ENCODE peak calls at places on chromosomes 1 and 21, in seven cellular contexts. S is NT2/D1, A is GM12878, Q is HepG2, B is HCT116, M is H1, P is K562. D is an unnamed sample.

GRCh38 chr1:26158271-26159112 is at the start of gene FAM110D:
- DNase-seq in S (no peak), A (no peak), Q (no peak), B (no peak), M (no peak), P (no peak), D (no peak)

GRCh38 chr1:21828075-21828474 is 16.0 kb downstream of the LDLRAD2 start:
- DNase-seq in S (no peak), A (no peak), Q (no peak), B (no peak), M (no peak), P (no peak), D (no peak)

GRCh38 chr1:205812271-205812877 is 624 bp downstream of the SLC41A1 start:
- DNase-seq in S (no peak), A (no peak), Q (no peak), B (no peak), M (peak), P (peak), D (peak)

GRCh38 chr1:200262326-200262965 is 147.4 kb downstream of the ZNF281 start:
- DNase-seq in S (no peak), A (peak), Q (no peak), B (no peak), M (no peak), P (peak), D (no peak)

GRCh38 chr1:198212675-198213074 is 55.9 kb downstream of the NEK7 start:
- DNase-seq in S (no peak), A (no peak), Q (no peak), B (no peak), M (no peak), P (no peak), D (no peak)

GRCh38 chr21:15730484-15731242 is 881 bp downstream of the USP25 start:
- DNase-seq in S (no peak), A (no peak), Q (no peak), B (no peak), M (no peak), P (peak), D (no peak)

GRCh38 chr21:43734131-43734634 is 15.3 kb downstream of the PDXK start:
- DNase-seq in S (no peak), A (no peak), Q (no peak), B (no peak), M (no peak), P (no peak), D (no peak)

GRCh38 chr1:26923711-26924110 is 2.2 kb downstream of the NUDC start:
- DNase-seq in S (no peak), A (no peak), Q (no peak), B (no peak), M (no peak), P (no peak), D (no peak)

GRCh38 chr1:184656221-184656620 is 98.4 kb downstream of the EDEM3 start:
- DNase-seq in S (no peak), A (no peak), Q (no peak), B (no peak), M (no peak), P (no peak), D (no peak)

GRCh38 chr1:145729196-145729595 is 9.9 kb downstream of the CD160 start:
- DNase-seq in S (no peak), A (no peak), Q (no peak), B (no peak), M (no peak), P (no peak), D (no peak)

GRCh38 chr1:14571810-14572767 is 26.4 kb upstream of the KAZN start:
- DNase-seq in S (peak), A (no peak), Q (no peak), B (no peak), M (peak), P (peak), D (peak)

GRCh38 chr1:173960625-173961024 is 43.5 kb upstream of the SERPINC1 start:
- DNase-seq in S (no peak), A (no peak), Q (no peak), B (no peak), M (no peak), P (peak), D (peak)

GRCh38 chr1:185017338-185017737 is 28.0 kb upstream of the RNF2 start:
- DNase-seq in S (no peak), A (no peak), Q (no peak), B (peak), M (no peak), P (peak), D (no peak)

GRCh38 chr1:161721738-161722343 is 497 bp downstream of the FCRLB start:
- DNase-seq in S (no peak), A (no peak), Q (no peak), B (no peak), M (no peak), P (peak), D (no peak)

GRCh38 chr1:116531917-116532316 is 38.9 kb downstream of the CD58 start:
- DNase-seq in S (no peak), A (no peak), Q (no peak), B (no peak), M (no peak), P (no peak), D (no peak)

GRCh38 chr1:21875621-21876063 is 61.5 kb downstream of the HSPG2 start:
- DNase-seq in S (no peak), A (no peak), Q (no peak), B (no peak), M (no peak), P (no peak), D (no peak)

GRCh38 chr21:45982758-45983731 is 1.5 kb downstream of the COL6A1 start:
- DNase-seq in S (no peak), A (no peak), Q (no peak), B (no peak), M (peak), P (no peak), D (peak)

GRCh38 chr1:201563941-201564340 is 25.0 kb downstream of the NAV1 start:
- DNase-seq in S (no peak), A (no peak), Q (no peak), B (no peak), M (no peak), P (no peak), D (no peak)

GRCh38 chr1:28893403-28894102 is 20.8 kb upstream of the EPB41 start:
- DNase-seq in S (no peak), A (no peak), Q (no peak), B (no peak), M (peak), P (peak), D (peak)

GRCh38 chr1:93705897-93706500 is 24.4 kb upstream of the BCAR3 start:
- DNase-seq in S (no peak), A (no peak), Q (no peak), B (no peak), M (no peak), P (no peak), D (no peak)

GRCh38 chr1:107433068-107433467 is 292.2 kb downstream of the NTNG1 start:
- DNase-seq in S (no peak), A (no peak), Q (no peak), B (no peak), M (no peak), P (no peak), D (no peak)

GRCh38 chr1:156661932-156662587 is 15.1 kb downstream of the NES start:
- DNase-seq in S (no peak), A (no peak), Q (peak), B (no peak), M (no peak), P (no peak), D (no peak)

GRCh38 chr1:210246447-210246846 is 13.9 kb downstream of the SERTAD4 start:
- DNase-seq in S (no peak), A (no peak), Q (no peak), B (no peak), M (no peak), P (no peak), D (no peak)

GRCh38 chr1:236685917-236686814 is at the start of gene ACTN2:
- DNase-seq in S (peak), A (no peak), Q (no peak), B (no peak), M (peak), P (peak), D (peak)

GRCh38 chr21:33232640-33233039 is 2.9 kb downstream of the IFNAR2 start:
- DNase-seq in S (no peak), A (no peak), Q (peak), B (no peak), M (no peak), P (peak), D (no peak)

GRCh38 chr1:109392788-109393580 is 4.7 kb downstream of the SORT1 start:
- DNase-seq in S (no peak), A (no peak), Q (peak), B (no peak), M (no peak), P (peak), D (no peak)

GRCh38 chr1:180228648-180229482 is 1.2 kb upstream of the LHX4 start:
- DNase-seq in S (no peak), A (no peak), Q (no peak), B (no peak), M (peak), P (no peak), D (peak)

DNA sequence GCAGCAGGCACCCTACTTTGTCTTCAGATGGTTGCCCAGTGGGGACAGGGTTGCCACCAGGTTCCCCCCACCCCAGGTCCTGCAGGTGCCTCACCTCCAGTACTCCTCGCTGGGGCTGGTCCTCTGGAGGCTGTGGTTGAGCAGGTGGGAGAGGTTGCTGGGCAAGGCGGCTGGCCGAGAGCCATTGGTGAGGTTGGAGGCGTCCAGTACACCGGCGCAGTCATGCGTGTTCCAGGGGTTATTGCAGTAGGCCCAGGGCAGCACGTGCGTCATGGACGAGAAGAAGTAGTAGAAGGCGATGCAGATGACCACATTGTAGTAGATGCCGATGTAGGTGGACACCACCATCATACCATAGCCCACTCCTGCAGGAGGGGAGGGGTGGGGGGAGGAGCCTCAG is 16.9 kb downstream of the CCDC24 start:
- DNase-seq in S (no peak), A (no peak), Q (no peak), B (no peak), M (no peak), P (no peak), D (no peak)
- TF ChIP-seq YY1 in S (no peak), A (no peak), Q (no peak), B (no peak), M (no peak), P (no peak), D (no peak)

DNA sequence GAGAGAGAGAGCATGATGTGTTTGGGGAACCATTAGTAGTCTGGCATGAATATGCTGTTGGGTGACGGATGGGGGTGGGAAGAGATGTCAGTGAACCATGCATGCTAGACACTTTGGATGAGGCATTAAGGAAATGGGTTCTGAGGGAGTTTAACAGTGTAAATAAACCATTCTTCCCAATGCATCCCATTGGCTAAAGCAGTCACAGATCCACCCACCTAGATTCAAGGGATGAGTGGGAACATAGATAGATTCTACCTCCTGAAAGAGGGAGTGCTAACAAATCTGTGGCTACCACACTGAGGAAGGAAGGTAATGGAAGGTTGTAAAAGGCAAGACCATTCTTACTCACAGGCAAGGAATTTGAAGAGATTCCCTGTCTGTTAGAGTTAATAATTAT is 129.8 kb upstream of the CACNA1E start:
- DNase-seq in S (no peak), A (no peak), Q (no peak), B (no peak), M (no peak), P (no peak), D (no peak)
- TF ChIP-seq YY1 in S (no peak), A (no peak), Q (no peak), B (no peak), M (no peak), P (no peak), D (no peak)

DNA sequence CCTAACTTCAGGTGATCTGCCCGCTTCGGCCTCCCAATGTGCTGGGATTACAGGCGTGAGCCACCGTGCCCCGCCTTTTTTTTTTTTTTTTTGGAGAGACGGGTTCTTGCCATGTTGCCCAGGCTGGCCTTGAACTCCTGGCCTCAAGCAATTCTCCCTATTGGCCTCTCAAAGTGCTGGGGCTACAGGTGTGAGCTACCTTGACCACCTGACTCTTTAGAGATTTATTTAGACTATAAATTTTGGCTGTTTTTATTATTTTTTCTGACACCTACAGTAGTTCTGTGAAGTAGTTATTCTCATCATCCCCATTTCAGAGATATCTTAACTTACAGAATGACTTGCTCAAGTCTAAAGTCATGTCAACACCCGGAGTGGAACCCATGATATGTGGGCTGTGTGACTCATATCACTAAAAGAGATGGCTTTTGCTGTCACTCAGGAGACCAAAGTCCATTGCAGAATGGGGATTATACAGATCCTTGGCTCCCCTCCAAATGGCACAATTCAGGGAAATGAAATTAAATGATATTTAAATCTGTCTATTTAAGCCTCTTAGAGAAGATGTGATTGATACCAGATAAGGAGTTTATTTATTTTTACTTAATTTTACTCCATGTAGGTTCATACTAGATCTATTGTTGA is 93.2 kb downstream of the CTH start:
- DNase-seq in S (no peak), A (peak), Q (peak), B (no peak), M (no peak), P (peak), D (peak)
- TF ChIP-seq YY1 in S (no peak), A (peak), Q (no peak), B (no peak), M (no peak), P (no peak), D (no peak)

GRCh38 chr1:3948344-3948743 is 48.3 kb upstream of the C1orf174 start:
- DNase-seq in S (no peak), A (no peak), Q (no peak), B (no peak), M (no peak), P (no peak), D (no peak)
- TF ChIP-seq YY1 in S (no peak), A (no peak), Q (no peak), B (no peak), M (no peak), P (no peak), D (no peak)

GRCh38 chr1:907611-908451 is 15.9 kb upstream of the SAMD11 start:
- DNase-seq in S (no peak), A (no peak), Q (no peak), B (no peak), M (peak), P (no peak), D (peak)
- TF ChIP-seq YY1 in S (no peak), A (no peak), Q (no peak), B (no peak), M (no peak), P (no peak), D (no peak)

GRCh38 chr1:12064073-12064969 is 1.2 kb downstream of the TNFRSF8 start:
- DNase-seq in S (no peak), A (no peak), Q (no peak), B (no peak), M (no peak), P (no peak), D (no peak)

GRCh38 chr1:12065872-12066271 is 2.8 kb downstream of the TNFRSF8 start:
- DNase-seq in S (no peak), A (no peak), Q (no peak), B (no peak), M (no peak), P (no peak), D (no peak)

GRCh38 chr1:12071892-12072291 is 8.8 kb downstream of the TNFRSF8 start:
- DNase-seq in S (no peak), A (no peak), Q (no peak), B (no peak), M (no peak), P (no peak), D (no peak)

GRCh38 chr1:12069616-12070244 is 6.6 kb downstream of the TNFRSF8 start:
- DNase-seq in S (no peak), A (no peak), Q (no peak), B (no peak), M (no peak), P (no peak), D (no peak)

GRCh38 chr1:12067900-12068821 is 5.1 kb downstream of the TNFRSF8 start:
- DNase-seq in S (no peak), A (peak), Q (no peak), B (no peak), M (peak), P (peak), D (no peak)
- TF ChIP-seq YY1 in S (no peak), A (peak), Q (no peak), B (no peak), M (no peak), P (no peak), D (no peak)

DNA sequence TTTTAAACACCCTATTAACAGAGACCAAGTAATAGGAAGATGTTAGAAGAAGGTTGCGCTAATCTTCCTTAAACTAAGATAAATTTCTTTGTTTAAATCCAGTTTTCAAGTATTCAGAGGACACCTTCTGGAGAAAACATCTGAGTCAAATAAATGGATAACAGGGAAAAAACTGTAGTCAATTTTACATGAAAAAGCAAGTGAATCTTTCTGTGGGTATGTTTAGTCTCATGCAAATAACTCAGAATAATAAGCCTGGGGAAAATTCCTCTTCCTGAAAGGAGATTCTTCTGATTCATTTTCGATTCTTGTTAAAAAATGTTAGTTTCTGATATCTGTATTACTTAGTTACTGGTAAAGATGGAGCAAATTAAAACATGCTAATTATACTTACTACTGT is 145.5 kb downstream of the CTH start:
- DNase-seq in S (no peak), A (no peak), Q (no peak), B (no peak), M (no peak), P (no peak), D (no peak)
- TF ChIP-seq YY1 in S (no peak), A (no peak), Q (no peak), B (no peak), M (no peak), P (no peak), D (no peak)

D was measured in SK-N-SH.